ENCODE peak calls at places on chromosome 3, in four cellular contexts. Y is cardiac muscle cell, K is BJ, X is astrocyte of the spinal cord. W is an unnamed sample.

GRCh38 chr3:72818092-72818721 is 30.0 kb downstream of the SHQ1 start:
- DNase-seq in Y (peak), K (no peak), X (peak), W (no peak)

GRCh38 chr3:55309336-55309735 is 177.8 kb downstream of the WNT5A start:
- DNase-seq in Y (no peak), K (no peak), X (no peak), W (no peak)

GRCh38 chr3:42066516-42067181 is 24.5 kb upstream of the TRAK1 start:
- DNase-seq in Y (no peak), K (no peak), X (peak), W (no peak)

GRCh38 chr3:194407423-194407822 is 8.4 kb upstream of the GP5 start:
- DNase-seq in Y (no peak), K (no peak), X (peak), W (no peak)

GRCh38 chr3:14358426-14359211 is 43.8 kb upstream of the SLC6A6 start:
- DNase-seq in Y (no peak), K (peak), X (peak), W (no peak)

GRCh38 chr3:56919137-56919796 is 117.5 kb upstream of the ARHGEF3 start:
- DNase-seq in Y (no peak), K (no peak), X (no peak), W (no peak)

GRCh38 chr3:126476166-126476975 is 680 bp upstream of the ZXDC start:
- DNase-seq in Y (no peak), K (no peak), X (peak), W (no peak)

GRCh38 chr3:148792540-148792939 is 35.1 kb upstream of the CPB1 start:
- DNase-seq in Y (no peak), K (no peak), X (no peak), W (no peak)

GRCh38 chr3:27504749-27505148 is 20.6 kb upstream of the SLC4A7 start:
- DNase-seq in Y (no peak), K (no peak), X (no peak), W (no peak)

GRCh38 chr3:64445318-64446300 is 220.3 kb upstream of the PRICKLE2 start:
- DNase-seq in Y (peak), K (no peak), X (no peak), W (no peak)

GRCh38 chr3:15822281-15822680 is 24.5 kb upstream of the ANKRD28 start:
- DNase-seq in Y (no peak), K (no peak), X (no peak), W (no peak)

GRCh38 chr3:71753716-71754609 is at the start of gene GPR27:
- DNase-seq in Y (peak), K (no peak), X (peak), W (no peak)

GRCh38 chr3:169259134-169259533 is 404.4 kb downstream of the MECOM start:
- DNase-seq in Y (no peak), K (no peak), X (no peak), W (no peak)

GRCh38 chr3:30256474-30256873 is 349.9 kb upstream of the TGFBR2 start:
- DNase-seq in Y (peak), K (no peak), X (peak), W (no peak)

GRCh38 chr3:147881933-147882332 is 472.8 kb downstream of the ZIC1 start:
- DNase-seq in Y (no peak), K (no peak), X (no peak), W (no peak)

GRCh38 chr3:101061312-101061711 is 68.1 kb upstream of the ABI3BP start:
- DNase-seq in Y (no peak), K (no peak), X (no peak), W (no peak)

GRCh38 chr3:190701096-190701532 is 161.4 kb downstream of the GMNC start:
- DNase-seq in Y (peak), K (no peak), X (peak), W (no peak)

GRCh38 chr3:131277836-131278497 is 103.6 kb upstream of the NUDT16 start:
- DNase-seq in Y (no peak), K (no peak), X (peak), W (no peak)

GRCh38 chr3:148962513-148962912 is 28.8 kb upstream of the GYG1 start:
- DNase-seq in Y (peak), K (no peak), X (peak), W (no peak)

GRCh38 chr3:190718691-190719090 is 143.8 kb downstream of the GMNC start:
- DNase-seq in Y (no peak), K (peak), X (peak), W (no peak)

GRCh38 chr3:139327861-139328260 is 16.0 kb upstream of the MRPS22 start:
- DNase-seq in Y (no peak), K (no peak), X (no peak), W (no peak)

GRCh38 chr3:130905551-130905950 is 11.7 kb downstream of the ATP2C1 start:
- DNase-seq in Y (no peak), K (peak), X (peak), W (peak)

GRCh38 chr3:138459619-138460535 is 25.5 kb downstream of the ESYT3 start:
- DNase-seq in Y (no peak), K (no peak), X (no peak), W (no peak)

GRCh38 chr3:52317601-52318000 is 1.5 kb downstream of the DNAH1 start:
- DNase-seq in Y (peak), K (no peak), X (peak), W (no peak)

GRCh38 chr3:88742674-88743507 is 364.5 kb upstream of the EPHA3 start:
- DNase-seq in Y (no peak), K (no peak), X (no peak), W (no peak)

GRCh38 chr3:24843955-24844354 is 349.3 kb upstream of the THRB start:
- DNase-seq in Y (no peak), K (no peak), X (no peak), W (no peak)

GRCh38 chr3:194687638-194688206 is 2.0 kb downstream of the FAM43A start:
- DNase-seq in Y (peak), K (no peak), X (peak), W (no peak)

GRCh38 chr3:83393276-83393675 is 1565.5 kb upstream of the CADM2 start:
- DNase-seq in Y (no peak), K (no peak), X (no peak), W (no peak)

GRCh38 chr3:66378256-66378655 is 122.6 kb downstream of the LRIG1 start:
- DNase-seq in Y (peak), K (no peak), X (no peak), W (no peak)

GRCh38 chr3:113151475-113152031 is 59.8 kb upstream of the BOC start:
- DNase-seq in Y (peak), K (no peak), X (peak), W (no peak)

GRCh38 chr3:6861331-6861988 is 545 bp downstream of the GRM7 start:
- DNase-seq in Y (peak), K (no peak), X (peak), W (no peak)

DNA sequence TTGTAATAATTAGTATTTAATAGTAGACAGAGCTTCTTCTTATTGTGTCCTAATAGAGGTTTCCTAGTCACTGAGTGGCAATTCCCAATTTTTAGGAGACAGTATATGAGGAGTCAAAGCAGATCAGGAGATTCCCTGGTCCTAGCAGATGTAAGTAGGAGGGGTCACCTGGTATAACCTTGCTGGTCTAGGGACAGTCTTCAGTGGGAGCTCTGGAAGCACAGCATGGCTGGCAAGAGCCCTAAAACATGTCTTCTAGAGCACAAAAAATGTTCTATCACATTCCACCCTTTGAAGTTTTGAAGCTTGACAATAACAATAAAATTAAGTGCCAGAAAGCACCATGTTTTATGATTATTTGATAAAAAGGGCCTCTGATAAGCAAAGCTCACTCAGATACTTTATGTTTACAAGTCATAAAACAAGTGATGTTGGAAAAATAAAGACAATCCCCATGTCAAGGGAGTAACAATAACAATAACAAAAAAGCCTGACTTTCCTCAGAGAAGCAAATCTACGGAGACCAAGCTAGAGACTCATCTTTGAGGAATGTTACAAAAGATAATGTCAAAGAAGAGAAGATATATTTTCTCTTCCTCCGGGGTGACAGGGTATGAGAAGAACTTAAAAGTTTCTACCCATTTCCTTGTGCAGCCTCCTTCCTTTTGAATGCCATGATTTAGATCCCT is 109.8 kb upstream of the RBMS3 start:
- DNase-seq in Y (no peak), K (no peak), X (peak), W (no peak)
- H3K4me3 ChIP-seq in Y (no peak), K (no peak), X (no peak), W (no peak)

GRCh38 chr3:141876891-141877561 is 583 bp downstream of the ATP1B3 start:
- DNase-seq in Y (peak), K (no peak), X (peak), W (no peak)

GRCh38 chr3:141878326-141878725 is 1.9 kb downstream of the ATP1B3 start:
- DNase-seq in Y (no peak), K (no peak), X (peak), W (no peak)

GRCh38 chr3:141876381-141876890 is at the start of gene ATP1B3:
- DNase-seq in Y (peak), K (no peak), X (peak), W (no peak)

GRCh38 chr3:141878812-141879211 is 2.4 kb downstream of the ATP1B3 start:
- DNase-seq in Y (no peak), K (no peak), X (peak), W (peak)

DNA sequence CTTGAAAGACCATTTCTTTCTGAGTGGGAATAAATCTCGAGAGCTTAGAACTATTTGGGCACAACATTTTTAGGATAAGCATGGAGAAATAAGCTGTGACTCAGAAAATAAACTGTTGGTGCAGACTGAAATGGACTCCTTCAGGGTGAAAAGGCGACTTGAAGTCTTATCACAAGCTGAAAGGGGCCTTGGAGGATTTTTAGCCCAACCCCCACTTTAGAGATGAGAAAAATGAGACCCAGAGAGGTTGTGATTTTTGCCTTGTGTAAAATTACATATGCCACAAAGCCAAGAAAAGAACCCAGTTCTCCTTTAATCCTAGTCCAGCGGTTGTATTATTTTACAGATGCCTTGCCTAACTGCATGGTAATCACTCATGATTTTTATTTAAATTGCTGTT is 1.5 kb downstream of the ATP1B3 start:
- DNase-seq in Y (no peak), K (no peak), X (peak), W (no peak)
- H3K4me3 ChIP-seq in Y (peak), K (peak), X (peak), W (peak)

DNA sequence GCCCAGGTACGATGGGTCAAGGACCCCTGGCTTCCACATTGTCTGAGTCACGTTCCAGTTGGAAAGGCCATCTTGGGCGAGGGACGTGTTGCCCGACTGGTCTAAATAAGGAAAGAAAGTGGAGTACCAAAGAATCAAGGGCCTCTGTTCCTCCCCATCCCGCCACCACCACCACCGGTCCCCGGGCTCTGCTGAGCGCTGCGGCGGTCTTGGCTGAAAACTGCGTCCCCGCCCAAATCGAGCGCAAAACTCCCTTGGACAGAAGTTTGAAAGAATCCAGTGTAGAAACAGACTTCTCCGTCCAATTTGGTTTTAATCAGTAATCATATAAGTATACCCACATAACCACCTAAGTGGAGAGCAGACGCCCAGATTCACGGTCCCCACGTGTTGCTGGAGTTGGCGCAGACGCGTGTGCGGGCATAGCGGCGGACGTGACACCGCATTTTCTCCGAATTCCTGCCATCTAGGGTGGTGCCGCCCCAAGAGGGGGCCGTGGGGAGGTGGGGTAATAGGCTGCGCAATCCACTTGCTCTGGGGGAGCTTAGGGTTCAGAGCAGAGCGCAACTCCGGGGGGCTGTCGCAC is 243.8 kb upstream of the TOPAZ1 start:
- DNase-seq in Y (peak), K (no peak), X (peak), W (no peak)
- H3K4me3 ChIP-seq in Y (peak), K (peak), X (peak), W (no peak)

GRCh38 chr3:152071315-152071714 is 197.4 kb upstream of the MBNL1 start:
- DNase-seq in Y (no peak), K (no peak), X (no peak), W (no peak)

GRCh38 chr3:152076148-152076547 is 192.6 kb upstream of the MBNL1 start:
- DNase-seq in Y (no peak), K (no peak), X (peak), W (no peak)

GRCh38 chr3:152069871-152070270 is 196.4 kb downstream of the SUCNR1 start:
- DNase-seq in Y (no peak), K (no peak), X (no peak), W (no peak)

GRCh38 chr3:152071924-152072323 is 196.8 kb upstream of the MBNL1 start:
- DNase-seq in Y (peak), K (no peak), X (peak), W (no peak)

DNA sequence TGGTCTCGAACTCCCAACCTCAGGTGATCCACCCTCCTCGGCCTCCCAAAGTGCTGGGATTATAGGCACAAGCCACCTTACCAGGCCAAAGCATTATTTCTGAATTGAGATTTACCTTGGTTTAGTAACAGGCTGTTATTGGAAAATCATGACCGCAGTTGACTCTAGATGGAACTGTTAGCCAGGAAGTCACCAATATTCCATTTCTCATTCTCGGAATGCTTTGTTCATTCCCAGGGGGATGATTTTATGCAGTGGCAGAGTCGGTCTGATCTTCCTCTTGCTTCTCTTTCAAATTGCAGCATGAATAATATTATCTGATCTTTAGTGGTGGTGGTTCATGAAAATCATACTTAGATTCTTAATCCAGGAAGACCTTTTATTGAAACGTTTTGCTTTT is 195.5 kb upstream of the MBNL1 start:
- DNase-seq in Y (no peak), K (no peak), X (peak), W (peak)
- H3K4me3 ChIP-seq in Y (no peak), K (no peak), X (no peak), W (peak)

GRCh38 chr3:11477286-11477935 is 166.3 kb downstream of the VGLL4 start:
- DNase-seq in Y (no peak), K (peak), X (peak), W (no peak)

GRCh38 chr3:11478167-11478566 is 165.5 kb downstream of the VGLL4 start:
- DNase-seq in Y (no peak), K (no peak), X (no peak), W (no peak)

GRCh38 chr3:11475324-11475723 is 168.4 kb downstream of the VGLL4 start:
- DNase-seq in Y (no peak), K (no peak), X (no peak), W (no peak)

GRCh38 chr3:11479230-11479620 is 164.5 kb downstream of the VGLL4 start:
- DNase-seq in Y (no peak), K (no peak), X (no peak), W (no peak)

DNA sequence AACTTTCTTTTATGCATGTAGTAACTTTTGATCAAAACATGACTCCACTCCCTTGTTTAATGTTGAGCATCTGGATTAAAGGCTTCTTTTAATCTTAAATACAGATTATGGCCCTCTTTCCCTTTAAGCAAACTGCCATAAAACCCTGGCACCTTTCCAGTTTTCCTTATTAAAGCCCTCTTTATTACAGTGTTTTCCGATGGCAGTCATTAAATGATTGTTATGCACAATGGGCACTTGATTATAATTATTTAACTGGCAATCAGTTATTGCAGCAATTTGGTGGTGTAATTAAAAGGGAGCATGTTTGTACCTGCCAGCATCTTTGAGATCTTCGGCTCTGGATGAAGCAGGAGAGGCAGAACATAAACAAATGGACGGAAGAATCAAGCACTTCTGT is 166.9 kb downstream of the VGLL4 start:
- DNase-seq in Y (no peak), K (no peak), X (no peak), W (no peak)
- H3K4me3 ChIP-seq in Y (no peak), K (no peak), X (no peak), W (no peak)

GRCh38 chr3:12954891-12955650 is 113.7 kb upstream of the RPL32 start:
- DNase-seq in Y (no peak), K (no peak), X (peak), W (no peak)
- H3K4me3 ChIP-seq in Y (no peak), K (no peak), X (no peak), W (no peak)

W was measured in SK-N-MC.